ENCODE peak calls at places on chromosomes 4 and X, in seven cellular contexts. V, L, Y, A, Z, K and H are unnamed samples.

GRCh38 chrX:6448003-6448402 is 86.9 kb downstream of the VCX3A start:
- DNase-seq in K (no peak), Y (no peak), V (no peak), A (no peak), L (no peak), Z (no peak), H (no peak)

GRCh38 chrX:114363346-114363745 is 220.5 kb upstream of the HTR2C start:
- DNase-seq in L (no peak), Z (no peak), V (no peak), A (no peak), Y (no peak), K (no peak), H (no peak)

GRCh38 chr4:917466-917865 is 14.7 kb downstream of the GAK start:
- DNase-seq in V (no peak), L (no peak), Z (no peak), A (no peak), K (no peak), Y (no peak), H (no peak)

GRCh38 chrX:48794993-48795501 is 6.8 kb upstream of the HDAC6 start:
- DNase-seq in Z (no peak), K (no peak), Y (peak), V (peak), L (peak), A (no peak), H (no peak)

GRCh38 chrX:2652106-2652505 is 39.0 kb upstream of the CD99 start:
- DNase-seq in L (no peak), K (no peak), Y (no peak), V (no peak), A (no peak), Z (no peak), H (no peak)

GRCh38 chrX:46865281-46865680 is 28.4 kb downstream of the RP2 start:
- DNase-seq in Y (peak), Z (no peak), A (no peak), V (peak), L (peak), K (no peak), H (peak)

GRCh38 chrX:42771836-42772335 is 6.1 kb downstream of the PPP1R2C start:
- DNase-seq in K (no peak), Y (no peak), V (no peak), L (no peak), Z (no peak), A (no peak), H (no peak)

GRCh38 chr4:10354746-10355145 is 102.5 kb downstream of the ZNF518B start:
- DNase-seq in L (no peak), V (no peak), K (peak), A (no peak), Y (no peak), Z (no peak), H (no peak)

GRCh38 chrX:93594780-93595179 is 78.6 kb downstream of the NAP1L3 start:
- DNase-seq in Z (no peak), A (no peak), Y (no peak), K (no peak), L (no peak), V (no peak), H (no peak)

GRCh38 chr4:5959221-5959982 is 58.8 kb downstream of the C4orf50 start:
- DNase-seq in Y (no peak), K (no peak), V (no peak), A (no peak), Z (peak), L (no peak), H (no peak)

GRCh38 chr4:152109585-152110509 is 349.0 kb upstream of the GATB start:
- DNase-seq in Y (no peak), A (no peak), K (no peak), V (no peak), Z (no peak), L (no peak), H (no peak)

GRCh38 chr4:77203380-77204197 is 46.6 kb downstream of the CCNG2 start:
- DNase-seq in Z (peak), V (peak), K (peak), L (peak), Y (peak), A (peak), H (peak)

GRCh38 chr4:95857761-95858160 is 17.9 kb downstream of the PDHA2 start:
- DNase-seq in L (peak), Z (no peak), Y (no peak), K (no peak), A (no peak), V (no peak), H (no peak)

GRCh38 chr4:122814426-122814825 is 12.2 kb upstream of the FGF2 start:
- DNase-seq in V (no peak), A (no peak), Y (no peak), K (no peak), L (no peak), Z (no peak), H (no peak)

GRCh38 chr4:37471971-37472370 is 214.2 kb downstream of the RELL1 start:
- DNase-seq in L (no peak), A (no peak), K (no peak), Z (no peak), Y (no peak), V (peak), H (no peak)

GRCh38 chrX:150269613-150270254 is 93.4 kb upstream of the MAMLD1 start:
- DNase-seq in V (no peak), L (no peak), Z (no peak), A (no peak), K (no peak), Y (no peak), H (no peak)

GRCh38 chr4:42501624-42502401 is 104.5 kb downstream of the SHISA3 start:
- DNase-seq in Y (no peak), V (no peak), L (no peak), Z (no peak), K (no peak), A (no peak), H (no peak)

GRCh38 chr4:100100985-100101384 is 89.3 kb downstream of the DDIT4L start:
- DNase-seq in Z (no peak), Y (no peak), L (no peak), V (no peak), K (no peak), A (no peak), H (no peak)

GRCh38 chr4:39047691-39048090 is 14.3 kb upstream of the KLHL5 start:
- DNase-seq in A (no peak), Z (no peak), V (no peak), Y (no peak), L (no peak), K (no peak), H (no peak)

GRCh38 chrX:103215768-103216085 is 819 bp downstream of the BEX4 start:
- DNase-seq in L (no peak), V (peak), Y (no peak), K (peak), A (no peak), Z (peak), H (no peak)

GRCh38 chr4:123616970-123617392 is 220.4 kb downstream of the SPRY1 start:
- DNase-seq in Y (no peak), L (no peak), A (peak), V (no peak), K (peak), Z (no peak), H (no peak)

GRCh38 chr4:181957088-181957487 is 286.1 kb upstream of the TENM3 start:
- DNase-seq in A (no peak), V (peak), Y (peak), L (peak), K (no peak), Z (no peak), H (peak)

GRCh38 chrX:77442728-77443127 is 4.5 kb upstream of the FGF16 start:
- DNase-seq in K (no peak), A (no peak), Y (peak), Z (no peak), V (peak), L (peak), H (peak)

GRCh38 chr4:139568206-139568969 is 12.4 kb upstream of the SETD7 start:
- DNase-seq in Y (no peak), A (no peak), L (peak), K (no peak), Z (no peak), V (no peak), H (no peak)

GRCh38 chr4:99998062-99998880 is 48.2 kb upstream of the H2AZ1 start:
- DNase-seq in L (peak), K (peak), V (peak), Y (no peak), A (no peak), Z (no peak), H (peak)

GRCh38 chrX:70087857-70088256 is 25.6 kb downstream of the OTUD6A start:
- DNase-seq in Z (no peak), Y (no peak), K (no peak), L (peak), V (peak), A (no peak), H (no peak)

GRCh38 chrX:102659790-102660757 is 8.8 kb downstream of the GPRASP1 start:
- DNase-seq in Z (peak), A (peak), L (no peak), V (peak), Y (peak), K (peak), H (peak)

GRCh38 chr4:153757407-153757806 is 2.4 kb downstream of the RNF175 start:
- DNase-seq in Y (no peak), V (no peak), L (no peak), K (no peak), A (no peak), Z (no peak), H (no peak)

GRCh38 chr4:21992330-21992729 is 43.8 kb upstream of the KCNIP4 start:
- DNase-seq in V (no peak), Y (no peak), A (no peak), K (no peak), Z (no peak), L (no peak), H (peak)

GRCh38 chr4:77586953-77587383 is 18.7 kb upstream of the CXCL13 start:
- DNase-seq in V (no peak), A (no peak), Y (no peak), Z (no peak), L (peak), K (no peak), H (no peak)

GRCh38 chr4:21879187-21879586 is 69.4 kb downstream of the KCNIP4 start:
- DNase-seq in A (no peak), L (peak), Z (no peak), Y (peak), V (peak), K (no peak), H (peak)

GRCh38 chr4:76738081-76738931 is 159.6 kb downstream of the SOWAHB start:
- DNase-seq in K (no peak), A (no peak), V (peak), Z (no peak), Y (no peak), L (no peak), H (peak)

GRCh38 chrX:106952988-106953387 is 32.8 kb downstream of the CLDN2 start:
- DNase-seq in L (peak), Z (no peak), Y (no peak), A (no peak), V (peak), K (no peak), H (no peak)

GRCh38 chrX:153226344-153227190 is 47.5 kb downstream of the MAGEA1 start:
- DNase-seq in Z (no peak), L (peak), Y (peak), K (no peak), A (no peak), V (peak), H (no peak)

GRCh38 chr4:168474660-168475320 is 5.5 kb downstream of the DDX60L start:
- DNase-seq in K (no peak), V (peak), Z (no peak), A (no peak), L (no peak), Y (no peak), H (no peak)

GRCh38 chr4:81631958-81632439 is 160.3 kb upstream of the RASGEF1B start:
- DNase-seq in K (no peak), Y (no peak), Z (peak), A (no peak), V (peak), L (peak), H (no peak)